ENCODE peak calls at places on chromosomes 5 and 9, in nine cellular contexts. J is stimulated activated CD4-positive, alpha-beta T cell treated with anti-CD3 and anti-CD28 coated beads, Interleukin-4, amount 100 ng/mL, for 1 hour; U is amygdala; Z is MM.1S; P is GM04504; X is stimulated activated CD8-positive, alpha-beta memory T cell treated with anti-CD3 and anti-CD28 coated beads, Interleukin-2, amount 100 ng/mL, for 48 hours; T is GM20000; C is fibroblast of the aortic adventitia; Q is Peyer's patch. F is an unnamed sample.

GRCh38 chr9:133837644-133838597 is 99.8 kb upstream of the SARDH start:
- DNase-seq in J (no peak), U (no peak), Z (no peak), P (no peak), X (no peak), T (no peak), C (no peak), Q (no peak), F (no peak)

GRCh38 chr5:59863777-59864176 is 29.7 kb downstream of the PDE4D start:
- DNase-seq in J (no peak), U (no peak), Z (no peak), P (no peak), X (no peak), T (no peak), C (peak; percentile 3), Q (no peak), F (no peak)

GRCh38 chr5:150522504-150523464 is 14.9 kb downstream of the NDST1 start:
- DNase-seq in J (no peak), U (no peak), Z (no peak), P (no peak), X (no peak), T (no peak), C (no peak), Q (no peak), F (no peak)

GRCh38 chr5:50786073-50786472 is 119.6 kb downstream of the PARP8 start:
- DNase-seq in J (no peak), U (no peak), Z (no peak), P (no peak), X (no peak), T (no peak), C (peak; percentile 4), Q (no peak), F (no peak)

GRCh38 chr9:122095010-122095767 is 2.1 kb upstream of the TTLL11 start:
- DNase-seq in J (peak; percentile 47), U (no peak), Z (peak; percentile 77), P (no peak), X (peak; percentile 11), T (peak; percentile 64), C (peak; percentile 74), Q (no peak), F (no peak)

GRCh38 chr9:14383296-14383695 is 69.4 kb upstream of the NFIB start:
- DNase-seq in J (no peak), U (no peak), Z (no peak), P (no peak), X (no peak), T (no peak), C (peak; percentile 66), Q (no peak), F (peak; percentile 57)

GRCh38 chr9:18260527-18260926 is 213.4 kb upstream of the ADAMTSL1 start:
- DNase-seq in J (no peak), U (no peak), Z (no peak), P (no peak), X (no peak), T (no peak), C (peak; percentile 34), Q (no peak), F (peak; percentile 76)

GRCh38 chr9:89601306-89601705 is 3.5 kb upstream of the GADD45G start:
- DNase-seq in J (no peak), U (no peak), Z (no peak), P (no peak), X (no peak), T (no peak), C (no peak), Q (peak; percentile 14), F (no peak)

GRCh38 chr9:32928145-32928763 is 73.2 kb downstream of the APTX start:
- DNase-seq in J (no peak), U (no peak), Z (no peak), P (no peak), X (no peak), T (no peak), C (peak; percentile 71), Q (no peak), F (no peak)

GRCh38 chr5:33688041-33688980 is 203.5 kb downstream of the ADAMTS12 start:
- DNase-seq in J (no peak), U (no peak), Z (no peak), P (no peak), X (no peak), T (no peak), C (peak; percentile 77), Q (no peak), F (peak; percentile 85)

GRCh38 chr5:138452720-138453119 is 12.6 kb upstream of the EGR1 start:
- DNase-seq in J (no peak), U (no peak), Z (no peak), P (no peak), X (no peak), T (no peak), C (no peak), Q (no peak), F (no peak)

GRCh38 chr5:136164226-136164625 is 28.7 kb downstream of the SMIM32 start:
- DNase-seq in J (no peak), U (no peak), Z (peak; percentile 21), P (no peak), X (no peak), T (no peak), C (no peak), Q (no peak), F (no peak)

GRCh38 chr9:137710751-137711150 is 91.9 kb downstream of the EHMT1 start:
- DNase-seq in J (no peak), U (no peak), Z (no peak), P (no peak), X (no peak), T (no peak), C (no peak), Q (no peak), F (no peak)

GRCh38 chr5:9691261-9691660 is 61.1 kb upstream of the TAS2R1 start:
- DNase-seq in J (no peak), U (no peak), Z (no peak), P (no peak), X (no peak), T (no peak), C (no peak), Q (no peak), F (no peak)

GRCh38 chr5:118224546-118224945 is 763.8 kb downstream of the DTWD2 start:
- DNase-seq in J (no peak), U (no peak), Z (no peak), P (peak; percentile 34), X (no peak), T (no peak), C (no peak), Q (no peak), F (peak; percentile 74)

GRCh38 chr9:127177682-127178265 is 55.3 kb upstream of the ANGPTL2 start:
- DNase-seq in J (no peak), U (no peak), Z (no peak), P (no peak), X (no peak), T (no peak), C (no peak), Q (no peak), F (no peak)

GRCh38 chr9:1083325-1083913 is 33.3 kb downstream of the DMRT2 start:
- DNase-seq in J (no peak), U (peak; percentile 34), Z (no peak), P (peak; percentile 4), X (no peak), T (no peak), C (no peak), Q (no peak), F (no peak)

GRCh38 chr5:1449081-1449630 is 3.9 kb upstream of the SLC6A3 start:
- DNase-seq in J (no peak), U (no peak), Z (no peak), P (no peak), X (no peak), T (no peak), C (no peak), Q (no peak), F (no peak)

GRCh38 chr5:124701873-124702272 is 44.6 kb downstream of the ZNF608 start:
- DNase-seq in J (no peak), U (no peak), Z (no peak), P (no peak), X (no peak), T (no peak), C (no peak), Q (no peak), F (no peak)

GRCh38 chr5:28397502-28397941 is 1359.1 kb upstream of the CDH9 start:
- DNase-seq in J (no peak), U (no peak), Z (no peak), P (no peak), X (no peak), T (no peak), C (no peak), Q (no peak), F (peak; percentile 86)

GRCh38 chr9:8489845-8490244 is 690.3 kb upstream of the DMAC1 start:
- DNase-seq in J (no peak), U (no peak), Z (no peak), P (no peak), X (no peak), T (no peak), C (no peak), Q (no peak), F (no peak)

GRCh38 chr9:113568081-113568435 is 104.5 kb downstream of the RGS3 start:
- DNase-seq in J (no peak), U (no peak), Z (no peak), P (no peak), X (no peak), T (no peak), C (no peak), Q (no peak), F (no peak)

GRCh38 chr5:102858221-102858620 is 103.1 kb downstream of the PAM start:
- DNase-seq in J (no peak), U (no peak), Z (no peak), P (no peak), X (no peak), T (no peak), C (no peak), Q (no peak), F (no peak)

GRCh38 chr5:143404416-143405062 is 1.1 kb upstream of the NR3C1 start:
- DNase-seq in J (peak; percentile 76), U (peak; percentile 52), Z (peak; percentile 83), P (peak; percentile 82), X (peak; percentile 56), T (peak; percentile 77), C (peak; percentile 96), Q (peak; percentile 81), F (peak; percentile 84)

GRCh38 chr5:179300834-179301233 is 44.4 kb downstream of the ADAMTS2 start:
- DNase-seq in J (no peak), U (no peak), Z (no peak), P (no peak), X (no peak), T (no peak), C (peak; percentile 30), Q (peak; percentile 22), F (no peak)

GRCh38 chr5:123610665-123611406 is 98.9 kb downstream of the CSNK1G3 start:
- DNase-seq in J (no peak), U (no peak), Z (peak; percentile 69), P (peak; percentile 27), X (no peak), T (peak; percentile 26), C (peak; percentile 87), Q (no peak), F (peak; percentile 46)

GRCh38 chr9:4980046-4980727 is 4.9 kb upstream of the JAK2 start:
- DNase-seq in J (no peak), U (no peak), Z (no peak), P (no peak), X (no peak), T (no peak), C (no peak), Q (no peak), F (no peak)

GRCh38 chr9:129131300-129132145 is 20.3 kb downstream of the PTPA start:
- DNase-seq in J (peak; percentile 85), U (no peak), Z (peak; percentile 69), P (no peak), X (peak; percentile 73), T (peak; percentile 83), C (peak; percentile 73), Q (peak; percentile 83), F (peak; percentile 16)

GRCh38 chr9:3553076-3553765 is 27.4 kb upstream of the RFX3 start:
- DNase-seq in J (no peak), U (no peak), Z (no peak), P (no peak), X (no peak), T (no peak), C (no peak), Q (no peak), F (no peak)

GRCh38 chr9:32928912-32929311 is 72.5 kb downstream of the APTX start:
- DNase-seq in J (no peak), U (no peak), Z (no peak), P (no peak), X (no peak), T (no peak), C (no peak), Q (no peak), F (no peak)